ENCODE peak calls at places on chromosomes 11 and 22, in five cellular contexts. V, K, R, M and F are unnamed samples. For H3K4me1, the result is how much of the 10 kb centered on the place peaks cover.

GRCh38 chr11:63866211-63866610 is 27.3 kb downstream of the MARK2 start:
- DNase-seq in V (peak), K (no peak), R (no peak), M (no peak), F (peak)

GRCh38 chr11:120061761-120062560 is 76.0 kb downstream of the TRIM29 start:
- DNase-seq in V (peak), K (no peak), R (no peak), M (peak), F (no peak)

GRCh38 chr11:100925935-100926334 is 203.7 kb downstream of the PGR start:
- DNase-seq in V (peak), K (peak), R (peak), M (no peak), F (no peak)

GRCh38 chr11:122984186-122985011 is 2.8 kb upstream of the BSX start:
- DNase-seq in V (no peak), K (no peak), R (no peak), M (peak), F (no peak)

GRCh38 chr22:44848296-44848741 is 95.9 kb downstream of the ARHGAP8 start:
- DNase-seq in V (no peak), K (no peak), R (no peak), M (no peak), F (no peak)

GRCh38 chr11:126603486-126603885 is 248.0 kb downstream of the ST3GAL4 start:
- DNase-seq in V (no peak), K (no peak), R (no peak), M (no peak), F (no peak)

GRCh38 chr11:108239076-108239475 is 16.2 kb downstream of the ATM start:
- DNase-seq in V (no peak), K (no peak), R (no peak), M (no peak), F (peak)

GRCh38 chr11:106281455-106282173 is 204.2 kb downstream of the AASDHPPT start:
- DNase-seq in V (peak), K (peak), R (peak), M (no peak), F (no peak)

GRCh38 chr11:56624661-56625110 is 10.0 kb upstream of the OR5M1 start:
- DNase-seq in V (peak), K (no peak), R (no peak), M (no peak), F (peak)

GRCh38 chr11:79959318-79959717 is 518.5 kb upstream of the TENM4 start:
- DNase-seq in V (no peak), K (no peak), R (no peak), M (no peak), F (no peak)

GRCh38 chr22:36237462-36238347 is 1.6 kb downstream of the APOL2 start:
- DNase-seq in V (no peak), K (no peak), R (no peak), M (no peak), F (peak)

GRCh38 chr11:118334746-118335145 is 7.8 kb downstream of the CD3D start:
- DNase-seq in V (no peak), K (no peak), R (no peak), M (no peak), F (no peak)

GRCh38 chr22:48254311-48254873 is 1491.9 kb downstream of the TBC1D22A start:
- DNase-seq in V (no peak), K (no peak), R (no peak), M (no peak), F (no peak)

GRCh38 chr22:32020117-32020516 is 22.9 kb upstream of the SLC5A1 start:
- DNase-seq in V (peak), K (peak), R (peak), M (no peak), F (no peak)

GRCh38 chr11:12502041-12502440 is 124.7 kb downstream of the PARVA start:
- DNase-seq in V (peak), K (no peak), R (no peak), M (peak), F (no peak)

GRCh38 chr22:45709004-45709739 is 37.5 kb downstream of the ATXN10 start:
- DNase-seq in V (peak), K (no peak), R (no peak), M (no peak), F (no peak)

GRCh38 chr11:64120951-64121569 is 44.9 kb downstream of the MACROD1 start:
- DNase-seq in V (peak), K (peak), R (no peak), M (no peak), F (no peak)

GRCh38 chr22:43345761-43346261 is 2.6 kb upstream of the SCUBE1 start:
- DNase-seq in V (no peak), K (no peak), R (no peak), M (no peak), F (no peak)

GRCh38 chr22:29257751-29258181 is 10.0 kb downstream of the RHBDD3 start:
- DNase-seq in V (no peak), K (no peak), R (no peak), M (no peak), F (no peak)

GRCh38 chr11:75563978-75564552 is 2.0 kb downstream of the SERPINH1 start:
- DNase-seq in V (peak), K (peak), R (no peak), M (peak), F (no peak)

GRCh38 chr11:67051945-67052488 is 4.6 kb upstream of the RHOD start:
- DNase-seq in V (no peak), K (no peak), R (no peak), M (no peak), F (no peak)

GRCh38 chr22:49216579-49216978 is 611.1 kb downstream of the BRD1 start:
- DNase-seq in V (no peak), K (no peak), R (no peak), M (no peak), F (no peak)

GRCh38 chr11:74731301-74732094 is at the start of gene CHRDL2:
- DNase-seq in V (peak), K (no peak), R (no peak), M (peak), F (no peak)

GRCh38 chr22:39237276-39238123 is 7.3 kb downstream of the PDGFB start:
- DNase-seq in V (no peak), K (no peak), R (no peak), M (no peak), F (no peak)
- TF ChIP-seq EZH2 in V (no peak), K (no peak), R (no peak), M (no peak), F (no peak)

GRCh38 chr11:19117760-19118097 is 761 bp downstream of the ZDHHC13 start:
- DNase-seq in V (no peak), K (no peak), R (no peak), M (no peak), F (no peak)
- H3K4me1 ChIP-seq in V (under half), K (under half), R (under half), M (under half), F (under half)

GRCh38 chr22:41920271-41920976 is 5.5 kb upstream of the SHISA8 start:
- DNase-seq in V (no peak), K (no peak), R (no peak), M (no peak), F (no peak)
- TF ChIP-seq EZH2 in V (no peak), K (no peak), R (no peak), M (no peak), F (no peak)

DNA sequence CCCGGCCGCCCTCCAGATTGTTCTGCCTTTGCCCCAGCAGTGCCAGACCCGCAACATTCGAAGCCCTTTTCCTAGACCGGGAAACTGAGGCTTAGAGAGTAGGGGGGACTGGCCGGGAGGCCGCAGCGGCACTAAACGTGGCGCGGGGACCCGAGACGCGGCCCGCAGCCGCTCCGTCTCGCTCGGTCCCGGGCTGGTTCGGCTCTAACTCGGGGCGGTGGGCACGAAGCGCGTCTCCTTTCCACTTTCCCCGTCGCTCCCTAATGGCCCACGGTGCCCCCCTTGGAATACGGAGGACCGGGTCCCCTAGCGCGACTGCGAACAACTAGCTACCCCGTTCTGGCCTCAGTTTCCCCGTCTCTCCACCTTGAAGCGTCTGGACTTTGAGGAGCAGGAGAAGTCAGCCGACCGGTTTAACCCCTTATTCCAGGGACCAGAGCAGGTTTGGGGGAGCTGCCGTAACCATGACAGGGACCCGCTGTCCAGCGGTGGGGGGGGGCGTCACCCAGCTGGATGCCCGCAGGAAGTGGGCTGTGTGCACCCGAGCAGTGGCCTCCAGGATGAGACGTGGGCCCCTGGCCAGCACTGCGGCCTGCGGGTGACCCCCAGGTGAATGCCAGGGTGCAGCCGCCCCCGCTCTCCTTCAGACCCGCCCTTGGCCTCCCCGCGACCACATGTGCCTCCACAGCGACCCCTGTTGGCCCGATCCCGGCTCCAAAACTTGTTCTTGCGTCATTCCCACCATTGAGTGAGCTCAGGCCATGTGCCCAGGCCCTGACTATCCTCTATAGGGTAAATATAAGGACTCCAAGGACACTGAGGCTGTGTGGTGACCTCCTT is 1.1 kb downstream of the CDC42EP1 start:
- DNase-seq in V (peak), K (no peak), R (peak), M (peak), F (peak)
- H3K4me1 ChIP-seq in V (under half), K (half or more), R (half or more), M (under half), F (under half)

GRCh38 chr22:39663751-39664150 is 93.2 kb downstream of the CACNA1I start:
- DNase-seq in V (no peak), K (no peak), R (no peak), M (no peak), F (no peak)
- TF ChIP-seq EZH2 in V (no peak), K (no peak), R (no peak), M (no peak), F (no peak)

GRCh38 chr11:2381494-2382128 is 4.5 kb downstream of the CD81 start:
- DNase-seq in V (no peak), K (no peak), R (no peak), M (no peak), F (no peak)
- H3K4me1 ChIP-seq in V (half or more), K (under half), R (half or more), M (under half), F (half or more)

GRCh38 chr11:279040-279965 is 1.1 kb downstream of the NLRP6 start:
- DNase-seq in V (no peak), K (no peak), R (no peak), M (no peak), F (no peak)
- TF ChIP-seq EZH2 in V (peak), K (no peak), R (no peak), M (no peak), F (no peak)

DNA sequence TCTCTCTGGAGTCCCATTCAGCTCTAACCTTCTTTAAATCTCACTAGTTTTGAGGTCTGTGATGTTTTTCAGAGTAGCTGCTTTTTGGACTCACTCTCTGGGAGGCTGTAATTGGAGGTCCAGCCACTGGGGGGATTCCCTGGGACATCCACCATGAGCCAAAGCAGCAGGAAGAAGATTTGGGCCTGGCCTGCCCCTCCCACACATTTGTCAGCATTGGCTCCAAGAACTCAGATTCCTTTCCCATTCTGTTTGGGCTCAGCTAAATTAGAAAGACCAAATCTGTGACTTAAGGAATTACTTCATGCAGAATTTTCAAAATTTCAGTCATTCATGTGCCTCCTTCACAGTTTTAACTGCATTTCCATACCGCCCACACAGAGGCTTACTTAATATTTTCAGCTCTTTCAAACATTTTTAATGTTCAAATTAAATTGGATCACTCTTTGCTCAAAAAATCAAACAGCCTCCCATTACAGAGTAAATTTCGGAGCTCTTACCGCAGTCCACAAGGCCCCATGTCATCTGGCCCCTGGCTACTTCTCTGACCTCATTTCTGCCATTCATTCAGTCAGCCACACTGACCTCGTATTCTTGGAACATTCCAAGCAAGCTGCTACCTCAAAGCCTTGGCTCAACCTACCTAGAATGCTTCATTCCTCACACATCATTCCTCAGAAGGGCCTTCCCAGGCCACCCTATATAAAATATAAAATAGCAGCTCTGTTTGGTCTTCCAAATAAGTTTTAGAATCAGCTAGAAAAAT is 54.5 kb upstream of the RRAS2 start:
- DNase-seq in V (peak), K (no peak), R (no peak), M (peak), F (peak)
- H3K4me1 ChIP-seq in V (under half), K (half or more), R (under half), M (under half), F (half or more)